ENCODE peak calls at places on chromosomes 3 and 15, in six cellular contexts. Z is amygdala; I is ELR; D is endothelial cell; F is body of pancreas; Q is activated CD4-positive, alpha-beta T cell treated with anti-CD3 and anti-CD28 coated beads for 1 hour. K is an unnamed sample.

GRCh38 chr3:62131620-62132019 is 241.7 kb downstream of the FEZF2 start:
- DNase-seq in Z (no peak), I (peak; percentile 23), D (no peak), F (no peak), Q (no peak), K (peak; percentile 28)

GRCh38 chr15:78034495-78035191 is 42.9 kb downstream of the TBC1D2B start:
- DNase-seq in Z (no peak), I (no peak), D (no peak), F (peak; percentile 68), Q (peak; percentile 64), K (peak; percentile 38)

GRCh38 chr3:58419782-58420512 is 13.7 kb downstream of the PDHB start:
- DNase-seq in Z (no peak), I (peak; percentile 65), D (no peak), F (peak; percentile 17), Q (no peak), K (peak; percentile 76)

GRCh38 chr3:185824051-185824466 is 783 bp downstream of the IGF2BP2 start:
- DNase-seq in Z (no peak), I (peak; percentile 44), D (peak; percentile 20), F (peak; percentile 30), Q (no peak), K (no peak)

GRCh38 chr3:14467723-14468620 is 65.6 kb downstream of the SLC6A6 start:
- DNase-seq in Z (no peak), I (peak; percentile 47), D (peak; percentile 61), F (peak; percentile 55), Q (peak; percentile 26), K (no peak)

GRCh38 chr15:81293728-81294500 is 30.0 kb downstream of the STARD5 start:
- DNase-seq in Z (no peak), I (no peak), D (no peak), F (no peak), Q (peak; percentile 47), K (no peak)

GRCh38 chr3:78258798-78259197 is 1218.9 kb downstream of the ROBO2 start:
- DNase-seq in Z (no peak), I (no peak), D (no peak), F (no peak), Q (no peak), K (peak; percentile 86)

GRCh38 chr3:123590685-123591450 is 6.0 kb upstream of the HACD2 start:
- DNase-seq in Z (no peak), I (no peak), D (no peak), F (no peak), Q (no peak), K (no peak)

GRCh38 chr15:70954176-70954575 is 61.5 kb downstream of the LRRC49 start:
- DNase-seq in Z (no peak), I (no peak), D (no peak), F (no peak), Q (no peak), K (peak; percentile 10)

GRCh38 chr15:82177291-82178010 is 85.1 kb downstream of the EFL1 start:
- DNase-seq in Z (no peak), I (peak; percentile 75), D (no peak), F (no peak), Q (no peak), K (peak; percentile 56)

GRCh38 chr3:2446146-2446545 is 347.5 kb downstream of the CNTN4 start:
- DNase-seq in Z (no peak), I (no peak), D (no peak), F (no peak), Q (no peak), K (no peak)

GRCh38 chr3:89740881-89741177 is 633.4 kb downstream of the EPHA3 start:
- DNase-seq in Z (no peak), I (no peak), D (no peak), F (no peak), Q (no peak), K (peak; percentile 7)

GRCh38 chr3:182755308-182756106 is 37.8 kb upstream of the ATP11B start:
- DNase-seq in Z (no peak), I (peak; percentile 51), D (no peak), F (no peak), Q (no peak), K (no peak)

GRCh38 chr15:69939513-69940440 is 157.9 kb downstream of the TLE3 start:
- DNase-seq in Z (peak; percentile 39), I (no peak), D (peak; percentile 15), F (no peak), Q (no peak), K (no peak)

GRCh38 chr3:69893274-69893673 is 106.3 kb upstream of the SAMMSON start:
- DNase-seq in Z (no peak), I (no peak), D (no peak), F (no peak), Q (no peak), K (no peak)

GRCh38 chr3:77240072-77240650 is 200.3 kb downstream of the ROBO2 start:
- DNase-seq in Z (no peak), I (no peak), D (no peak), F (no peak), Q (no peak), K (no peak)

GRCh38 chr3:171606151-171606751 is 146.0 kb upstream of the TNIK start:
- DNase-seq in Z (no peak), I (no peak), D (no peak), F (no peak), Q (no peak), K (no peak)

K was measured in foreskin fibroblast.